ENCODE peak calls at places on chromosome 4, in seven cellular contexts. One of them, this sample, is unnamed.
A peak's percentile ranks its signal among the peaks of the same experiment; 100 is the strongest.

GRCh38 chr4:182842991-182843390 is 74.2 kb downstream of the DCTD start:
- DNase-seq in RWPE1: no peak
- DNase-seq in prostate gland: no peak
- DNase-seq in naive thymus-derived CD8-positive, alpha-beta T cell: no peak
- DNase-seq in M059J: no peak
- DNase-seq in stromal cell of bone marrow: no peak
- DNase-seq in cardiac muscle cell: no peak
- DNase-seq in this sample: no peak

GRCh38 chr4:120760047-120760446 is 162.5 kb downstream of the PRDM5 start:
- DNase-seq in M059J: no peak
- DNase-seq in naive thymus-derived CD8-positive, alpha-beta T cell: no peak
- DNase-seq in prostate gland: no peak
- DNase-seq in RWPE1: no peak
- DNase-seq in stromal cell of bone marrow: no peak
- DNase-seq in cardiac muscle cell: no peak
- DNase-seq in this sample: no peak

GRCh38 chr4:2802618-2803531 is 10.0 kb downstream of the SH3BP2 start:
- DNase-seq in prostate gland: no peak
- DNase-seq in naive thymus-derived CD8-positive, alpha-beta T cell: no peak
- DNase-seq in RWPE1: no peak
- DNase-seq in M059J: no peak
- DNase-seq in cardiac muscle cell: no peak
- DNase-seq in stromal cell of bone marrow: no peak
- DNase-seq in this sample: no peak

GRCh38 chr4:20249333-20249732 is 2.4 kb upstream of the SLIT2 start:
- DNase-seq in prostate gland: no peak
- DNase-seq in naive thymus-derived CD8-positive, alpha-beta T cell: no peak
- DNase-seq in M059J: peak; percentile 55
- DNase-seq in stromal cell of bone marrow: no peak
- DNase-seq in cardiac muscle cell: peak; percentile 62
- DNase-seq in RWPE1: no peak
- DNase-seq in this sample: no peak

GRCh38 chr4:5037553-5038551 is 13.4 kb upstream of the STK32B start:
- DNase-seq in RWPE1: peak; percentile 75
- DNase-seq in M059J: peak; percentile 98
- DNase-seq in cardiac muscle cell: no peak
- DNase-seq in prostate gland: no peak
- DNase-seq in naive thymus-derived CD8-positive, alpha-beta T cell: no peak
- DNase-seq in stromal cell of bone marrow: peak; percentile 79
- DNase-seq in this sample: no peak

GRCh38 chr4:913280-913618 is 18.9 kb downstream of the GAK start:
- DNase-seq in stromal cell of bone marrow: no peak
- DNase-seq in prostate gland: no peak
- DNase-seq in M059J: no peak
- DNase-seq in RWPE1: no peak
- DNase-seq in naive thymus-derived CD8-positive, alpha-beta T cell: no peak
- DNase-seq in cardiac muscle cell: no peak
- DNase-seq in this sample: peak; percentile 9

GRCh38 chr4:104966349-104967033 is 180.2 kb upstream of the TET2 start:
- DNase-seq in M059J: peak; percentile 4
- DNase-seq in prostate gland: peak; percentile 68
- DNase-seq in stromal cell of bone marrow: no peak
- DNase-seq in RWPE1: peak; percentile 19
- DNase-seq in cardiac muscle cell: no peak
- DNase-seq in naive thymus-derived CD8-positive, alpha-beta T cell: no peak
- DNase-seq in this sample: no peak

GRCh38 chr4:89753601-89754066 is 83.3 kb downstream of the SNCA start:
- DNase-seq in cardiac muscle cell: no peak
- DNase-seq in stromal cell of bone marrow: peak; percentile 90
- DNase-seq in M059J: peak; percentile 92
- DNase-seq in prostate gland: peak; percentile 17
- DNase-seq in RWPE1: peak; percentile 82
- DNase-seq in naive thymus-derived CD8-positive, alpha-beta T cell: no peak
- DNase-seq in this sample: no peak

GRCh38 chr4:13365195-13365594 is 118.9 kb downstream of the RAB28 start:
- DNase-seq in stromal cell of bone marrow: no peak
- DNase-seq in prostate gland: no peak
- DNase-seq in naive thymus-derived CD8-positive, alpha-beta T cell: no peak
- DNase-seq in cardiac muscle cell: peak; percentile 4
- DNase-seq in M059J: no peak
- DNase-seq in RWPE1: no peak
- DNase-seq in this sample: no peak